ENCODE peak calls at places on chromosomes 2 and 18, in six cellular contexts. G is activated B cell treated with CpG ODN at 0.5 μM for 24 hours; V is stimulated activated naive CD8-positive, alpha-beta T cell treated with anti-CD3 and anti-CD28 coated beads, Interleukin-15, amount 100 ng/mL, for 72 hours; H is left cardiac atrium; F is RWPE2; R is aorta. S is an unnamed sample.

GRCh38 chr2:64644240-64645013 is 9.3 kb downstream of the SERTAD2 start:
- ATAC-seq in G (peak), V (peak), H (peak), F (peak), R (peak), S (peak)

GRCh38 chr18:10213526-10213925 is 240.9 kb upstream of the APCDD1 start:
- ATAC-seq in G (peak), V (peak), H (no peak), F (peak), R (no peak), S (peak)

GRCh38 chr2:241190291-241190981 is 2.0 kb downstream of the ANO7 start:
- ATAC-seq in G (no peak), V (peak), H (no peak), F (no peak), R (no peak), S (peak)

GRCh38 chr2:121161272-121161671 is 123.7 kb downstream of the TFCP2L1 start:
- ATAC-seq in G (no peak), V (no peak), H (no peak), F (no peak), R (no peak), S (no peak)

GRCh38 chr2:35522434-35522833 is 833.1 kb upstream of the CRIM1 start:
- ATAC-seq in G (no peak), V (no peak), H (no peak), F (no peak), R (no peak), S (no peak)

GRCh38 chr2:241702155-241702404 is 241 bp downstream of the ING5 start:
- ATAC-seq in G (no peak), V (no peak), H (no peak), F (no peak), R (no peak), S (no peak)

GRCh38 chr2:128372621-128373341 is 54.1 kb upstream of the HS6ST1 start:
- ATAC-seq in G (no peak), V (peak), H (no peak), F (no peak), R (no peak), S (no peak)

GRCh38 chr2:239263937-239264837 is 136.6 kb downstream of the HDAC4 start:
- ATAC-seq in G (no peak), V (peak), H (peak), F (no peak), R (no peak), S (no peak)

GRCh38 chr2:118992740-118993391 is 50.9 kb downstream of the MARCO start:
- ATAC-seq in G (no peak), V (peak), H (no peak), F (peak), R (no peak), S (no peak)

GRCh38 chr18:51890762-51891161 is 449.2 kb upstream of the DCC start:
- ATAC-seq in G (no peak), V (no peak), H (no peak), F (peak), R (no peak), S (peak)

GRCh38 chr2:136151021-136151971 is 33.3 kb upstream of the CXCR4 start:
- ATAC-seq in G (no peak), V (no peak), H (no peak), F (no peak), R (no peak), S (peak)